ENCODE peak calls at places on chromosomes 11 and 22, in seven cellular contexts. E is HTR-8/SVneo; I is activated CD4-positive, CD25-positive, alpha-beta regulatory T cell; F is left ventricle myocardium superior; N is GM04504; A is MV-4-11; T is astrocyte of the spinal cord. K is an unnamed sample.

GRCh38 chr11:114447892-114448291 is 8.6 kb downstream of the REXO2 start:
- DNase-seq in T (peak), E (no peak), A (no peak), N (no peak), I (no peak), F (no peak), K (no peak)

GRCh38 chr11:37506516-37506915 is 908.5 kb upstream of the RAG2 start:
- DNase-seq in I (no peak), F (no peak), E (no peak), N (no peak), T (no peak), A (no peak), K (no peak)

GRCh38 chr11:86736303-86737143 is 63.8 kb upstream of the PRSS23 start:
- DNase-seq in E (no peak), N (no peak), F (no peak), T (no peak), I (no peak), A (no peak), K (no peak)

GRCh38 chr11:132353255-132353654 is 982.8 kb downstream of the NTM start:
- DNase-seq in N (no peak), I (no peak), T (no peak), F (no peak), A (no peak), E (no peak), K (no peak)

GRCh38 chr11:19594326-19594725 is 118.3 kb upstream of the NAV2 start:
- DNase-seq in A (no peak), F (no peak), E (no peak), I (no peak), N (no peak), T (no peak), K (no peak)

GRCh38 chr11:42171046-42171445 is 711.6 kb upstream of the LRRC4C start:
- DNase-seq in N (no peak), A (no peak), T (no peak), F (no peak), E (no peak), I (no peak), K (no peak)

GRCh38 chr11:124917115-124917637 is 1.9 kb upstream of the HEPN1 start:
- DNase-seq in I (no peak), T (peak), F (no peak), E (no peak), A (peak), N (no peak), K (no peak)

GRCh38 chr11:130480721-130481140 is 32.3 kb downstream of the ADAMTS15 start:
- DNase-seq in I (no peak), T (no peak), F (no peak), E (no peak), A (peak), N (peak), K (no peak)

GRCh38 chr11:119130662-119131061 is 9.3 kb downstream of the HINFP start:
- DNase-seq in A (no peak), E (no peak), N (no peak), I (no peak), T (no peak), F (no peak), K (no peak)

GRCh38 chr11:68031136-68031459 is 617 bp downstream of the NDUFS8 start:
- DNase-seq in T (no peak), I (no peak), F (no peak), N (no peak), E (no peak), A (no peak), K (no peak)

GRCh38 chr22:20866716-20867115 is 7.9 kb downstream of the SNAP29 start:
- DNase-seq in I (no peak), E (no peak), A (no peak), N (no peak), F (no peak), T (no peak), K (no peak)

GRCh38 chr11:70678931-70679900 is 280.9 kb downstream of the CTTN start:
- DNase-seq in A (no peak), I (no peak), E (no peak), T (no peak), N (no peak), F (no peak), K (no peak)

GRCh38 chr22:27670701-27671412 is 130.7 kb downstream of the MN1 start:
- DNase-seq in N (no peak), A (no peak), F (peak), T (no peak), I (no peak), E (peak), K (no peak)

GRCh38 chr11:35260342-35260985 is 121.5 kb downstream of the CD44 start:
- DNase-seq in N (peak), I (no peak), A (no peak), E (no peak), T (peak), F (no peak), K (no peak)